ENCODE peak calls at places on chromosome 15, in eight cellular contexts. K is ureter; F is HT-29; I is right lobe of liver; E is CD4-positive, alpha-beta T cell; W is EH; J is NK-92 treated with Interleukin-12 subunit alpha and Interleukin-12 subunit beta, amount 100 ng/mL, for 24 hours; N is upper lobe of right lung. Y is an unnamed sample.

GRCh38 chr15:57549935-57550334 is 41.8 kb upstream of the MYZAP start:
- DNase-seq in K (no peak), F (no peak), I (no peak), E (no peak), W (no peak), J (no peak), N (no peak), Y (no peak)

GRCh38 chr15:90286678-90287077 is 21.2 kb downstream of the NGRN start:
- DNase-seq in K (no peak), F (peak; percentile 57), I (no peak), E (peak; percentile 35), W (peak; percentile 46), J (no peak), N (no peak), Y (no peak)

GRCh38 chr15:73955326-73955725 is 29.1 kb downstream of the LOXL1 start:
- DNase-seq in K (no peak), F (no peak), I (no peak), E (no peak), W (no peak), J (no peak), N (peak; percentile 16), Y (no peak)

GRCh38 chr15:78991476-78991875 is 46.6 kb upstream of the CTSH start:
- DNase-seq in K (no peak), F (no peak), I (no peak), E (no peak), W (peak; percentile 85), J (no peak), N (no peak), Y (no peak)

GRCh38 chr15:61196711-61197110 is 32.4 kb downstream of the RORA start:
- DNase-seq in K (no peak), F (no peak), I (no peak), E (no peak), W (no peak), J (no peak), N (no peak), Y (no peak)

GRCh38 chr15:89785064-89785770 is 9.1 kb downstream of the MESP2 start:
- DNase-seq in K (no peak), F (peak; percentile 72), I (peak; percentile 85), E (no peak), W (no peak), J (no peak), N (no peak), Y (peak; percentile 85)

GRCh38 chr15:85327820-85328219 is 52.6 kb upstream of the AKAP13 start:
- DNase-seq in K (peak; percentile 7), F (no peak), I (no peak), E (no peak), W (no peak), J (no peak), N (no peak), Y (no peak)

GRCh38 chr15:82832601-82833209 is 23.3 kb downstream of the WHAMM start:
- DNase-seq in K (no peak), F (peak; percentile 72), I (no peak), E (peak; percentile 15), W (peak; percentile 90), J (peak; percentile 36), N (no peak), Y (peak; percentile 63)

GRCh38 chr15:85691350-85692240 is 103.1 kb downstream of the KLHL25 start:
- DNase-seq in K (no peak), F (no peak), I (no peak), E (peak; percentile 12), W (peak; percentile 9), J (peak; percentile 50), N (no peak), Y (no peak)

GRCh38 chr15:63015618-63016017 is 26.9 kb upstream of the TPM1 start:
- DNase-seq in K (no peak), F (peak; percentile 24), I (peak; percentile 60), E (no peak), W (peak; percentile 84), J (no peak), N (no peak), Y (peak; percentile 23)

GRCh38 chr15:94002026-94002425 is 229.3 kb upstream of the MCTP2 start:
- DNase-seq in K (no peak), F (no peak), I (no peak), E (no peak), W (no peak), J (no peak), N (no peak), Y (no peak)

GRCh38 chr15:32743411-32744145 is 25.8 kb downstream of the GREM1 start:
- DNase-seq in K (no peak), F (no peak), I (no peak), E (no peak), W (peak; percentile 71), J (no peak), N (no peak), Y (no peak)

GRCh38 chr15:72272997-72273352 is 621 bp upstream of the PARP6 start:
- DNase-seq in K (no peak), F (no peak), I (no peak), E (no peak), W (no peak), J (no peak), N (no peak), Y (no peak)

GRCh38 chr15:52789008-52789600 is 1.0 kb downstream of the ONECUT1 start:
- DNase-seq in K (no peak), F (no peak), I (peak; percentile 47), E (no peak), W (no peak), J (no peak), N (no peak), Y (no peak)

GRCh38 chr15:23422946-23423708 is 23.9 kb downstream of the GOLGA6L2 start:
- DNase-seq in K (no peak), F (no peak), I (no peak), E (no peak), W (peak; percentile 3), J (no peak), N (peak; percentile 25), Y (peak; percentile 7)

GRCh38 chr15:71448688-71449114 is 333.4 kb downstream of the THSD4 start:
- DNase-seq in K (peak; percentile 66), F (peak; percentile 99), I (no peak), E (no peak), W (peak; percentile 75), J (no peak), N (no peak), Y (peak; percentile 70)

GRCh38 chr15:72925661-72926060 is 126.6 kb upstream of the NEO1 start:
- DNase-seq in K (no peak), F (no peak), I (no peak), E (no peak), W (no peak), J (no peak), N (no peak), Y (no peak)

GRCh38 chr15:72197460-72198409 is at the start of gene GRAMD2A:
- DNase-seq in K (no peak), F (peak; percentile 79), I (no peak), E (no peak), W (peak; percentile 53), J (no peak), N (peak; percentile 86), Y (no peak)

GRCh38 chr15:68431037-68431791 is 749 bp downstream of the ITGA11 start:
- DNase-seq in K (peak; percentile 55), F (no peak), I (no peak), E (no peak), W (peak; percentile 31), J (no peak), N (no peak), Y (no peak)

GRCh38 chr15:87492321-87492720 is 764.2 kb downstream of the NTRK3 start:
- DNase-seq in K (no peak), F (no peak), I (no peak), E (no peak), W (peak; percentile 6), J (no peak), N (no peak), Y (no peak)

GRCh38 chr15:42401544-42402478 is 42.5 kb downstream of the CAPN3 start:
- DNase-seq in K (no peak), F (no peak), I (no peak), E (no peak), W (no peak), J (peak; percentile 81), N (no peak), Y (no peak)

GRCh38 chr15:80289558-80290277 is 37.7 kb upstream of the CTXND1 start:
- DNase-seq in K (no peak), F (no peak), I (no peak), E (no peak), W (no peak), J (no peak), N (no peak), Y (no peak)

GRCh38 chr15:27820232-27820631 is 278.9 kb downstream of the OCA2 start:
- DNase-seq in K (no peak), F (no peak), I (no peak), E (no peak), W (no peak), J (no peak), N (no peak), Y (no peak)

Y was measured in LoVo.